ENCODE peak calls at places on chromosome 18, in ten cellular contexts. H is posterior vena cava; L is DND-41; G is GM04504; P is stimulated activated naive B cell treated with anti-CD40 and anti-IgM and Interleukin-4, amounts not matched to agents 10 μg/mL and 1 μg/mL and 100 μg/mL, for 72 hours; X is OCI-LY7; W is SIG-M5; F is stomach; T is T-helper 2 cell; E is uterus. I is an unnamed sample.

GRCh38 chr18:50468802-50469201 is 91.1 kb upstream of the MAPK4 start:
- DNase-seq in G (no peak), L (no peak), F (no peak), P (no peak), E (no peak), W (no peak), T (no peak), H (no peak), X (no peak), I (no peak)

GRCh38 chr18:23226930-23227728 is 91.8 kb downstream of the CABLES1 start:
- DNase-seq in W (no peak), L (no peak), G (peak), T (no peak), E (peak), H (no peak), P (no peak), F (no peak), X (no peak), I (no peak)

GRCh38 chr18:23191952-23192662 is 56.8 kb downstream of the CABLES1 start:
- DNase-seq in P (no peak), E (peak), H (peak), L (peak), F (peak), G (no peak), T (no peak), X (no peak), W (no peak), I (peak)

GRCh38 chr18:79875931-79876461 is 75.5 kb downstream of the SLC66A2 start:
- DNase-seq in F (no peak), G (no peak), W (no peak), H (no peak), L (no peak), E (no peak), X (no peak), P (no peak), T (no peak), I (no peak)

GRCh38 chr18:64175432-64175831 is 26.5 kb upstream of the LINC00305 start:
- DNase-seq in W (no peak), T (no peak), F (no peak), X (peak), L (no peak), H (no peak), G (no peak), P (no peak), E (no peak), I (no peak)

GRCh38 chr18:48833701-48834394 is 116.9 kb downstream of the SMAD7 start:
- DNase-seq in L (no peak), H (no peak), W (no peak), X (peak), P (peak), T (no peak), E (peak), G (peak), F (peak), I (no peak)

GRCh38 chr18:51559198-51559901 is 361.9 kb upstream of the MEX3C start:
- DNase-seq in P (no peak), X (no peak), G (no peak), H (no peak), W (no peak), T (no peak), F (no peak), E (no peak), L (no peak), I (no peak)

GRCh38 chr18:8165095-8165494 is 444.1 kb upstream of the RAB12 start:
- DNase-seq in E (no peak), T (no peak), X (no peak), F (no peak), G (no peak), W (no peak), H (no peak), P (no peak), L (no peak), I (no peak)

GRCh38 chr18:10131783-10132381 is 218.1 kb downstream of the VAPA start:
- DNase-seq in G (no peak), W (no peak), T (no peak), P (no peak), E (peak), H (no peak), F (no peak), L (no peak), X (no peak), I (peak)

GRCh38 chr18:76620326-76620813 is 125.3 kb upstream of the ZNF516 start:
- DNase-seq in H (peak), G (peak), F (peak), E (peak), T (no peak), W (peak), X (peak), L (no peak), P (peak), I (peak)

GRCh38 chr18:59994357-59994756 is 94.6 kb downstream of the PMAIP1 start:
- DNase-seq in L (peak), E (no peak), X (peak), W (no peak), F (no peak), T (no peak), P (no peak), H (no peak), G (no peak), I (no peak)

GRCh38 chr18:32405588-32405987 is 65.1 kb downstream of the GAREM1 start:
- DNase-seq in X (no peak), E (no peak), T (no peak), L (no peak), F (no peak), H (no peak), G (no peak), P (no peak), W (no peak), I (no peak)

GRCh38 chr18:57908092-57908491 is 105.0 kb upstream of the ATP8B1 start:
- DNase-seq in P (no peak), H (no peak), W (no peak), T (no peak), G (no peak), F (no peak), E (no peak), L (no peak), X (no peak), I (no peak)

GRCh38 chr18:34978533-34978893 is 62.7 kb upstream of the MAPRE2 start:
- DNase-seq in P (no peak), H (no peak), E (no peak), F (no peak), X (no peak), W (no peak), L (no peak), T (no peak), G (no peak), I (no peak)

GRCh38 chr18:49767111-49768050 is 46.0 kb downstream of the ACAA2 start:
- DNase-seq in T (no peak), X (no peak), L (no peak), F (no peak), W (no peak), H (peak), E (no peak), P (no peak), G (no peak), I (no peak)

GRCh38 chr18:73979742-73980141 is 167.9 kb downstream of the FBXO15 start:
- DNase-seq in E (no peak), W (no peak), T (no peak), X (no peak), H (no peak), L (no peak), G (no peak), F (no peak), P (no peak), I (no peak)

GRCh38 chr18:56173542-56174220 is 464.7 kb downstream of the TXNL1 start:
- DNase-seq in W (no peak), L (no peak), P (no peak), F (no peak), H (no peak), G (no peak), T (no peak), X (no peak), E (no peak), I (no peak)

GRCh38 chr18:5238371-5238758 is 41.3 kb upstream of the AKAIN1 start:
- DNase-seq in G (peak), T (peak), P (peak), X (peak), L (peak), W (no peak), E (no peak), H (peak), F (peak), I (peak)

GRCh38 chr18:23982154-23983071 is 32.1 kb upstream of the TTC39C start:
- DNase-seq in H (peak), P (no peak), T (no peak), L (no peak), E (peak), F (no peak), X (no peak), W (no peak), G (peak), I (peak)

GRCh38 chr18:77071711-77072292 is 60.8 kb downstream of the MBP start:
- DNase-seq in G (no peak), H (peak), F (peak), L (no peak), W (no peak), T (peak), P (no peak), X (no peak), E (peak), I (peak)

GRCh38 chr18:58254873-58255511 is 211.0 kb downstream of the NEDD4L start:
- DNase-seq in H (no peak), T (no peak), X (no peak), F (no peak), G (no peak), W (no peak), L (no peak), P (no peak), E (no peak), I (peak)

GRCh38 chr18:13809025-13809384 is 14.9 kb upstream of the MC5R start:
- DNase-seq in F (peak), L (no peak), W (no peak), E (no peak), T (no peak), H (no peak), P (no peak), X (no peak), G (no peak), I (peak)

GRCh38 chr18:47873625-47874024 is 56.8 kb downstream of the SMAD2 start:
- DNase-seq in F (no peak), W (no peak), E (no peak), H (no peak), G (no peak), T (no peak), L (no peak), P (no peak), X (no peak), I (no peak)

GRCh38 chr18:74840492-74841167 is 243.0 kb downstream of the ZNF407 start:
- DNase-seq in P (no peak), F (no peak), L (no peak), X (no peak), T (no peak), W (no peak), E (no peak), G (peak), H (no peak), I (no peak)

GRCh38 chr18:21362921-21363320 is 120.9 kb downstream of the GREB1L start:
- DNase-seq in W (no peak), H (no peak), X (no peak), P (no peak), E (no peak), F (no peak), L (no peak), T (no peak), G (peak), I (no peak)

GRCh38 chr18:49250819-49251388 is 209.5 kb downstream of the DYM start:
- DNase-seq in L (no peak), E (no peak), W (no peak), G (no peak), H (no peak), X (peak), P (no peak), T (no peak), F (no peak), I (no peak)

GRCh38 chr18:79988925-79989361 is 580 bp upstream of the TXNL4A start:
- DNase-seq in T (no peak), G (peak), W (no peak), F (peak), E (peak), H (no peak), L (peak), X (no peak), P (no peak), I (peak)

GRCh38 chr18:37403100-37403781 is 162.4 kb downstream of the CELF4 start:
- DNase-seq in L (no peak), W (no peak), T (no peak), G (peak), H (peak), F (no peak), P (no peak), E (no peak), X (no peak), I (peak)

GRCh38 chr18:59459352-59460059 is 100.4 kb upstream of the LMAN1 start:
- DNase-seq in T (no peak), L (no peak), X (peak), E (no peak), P (no peak), F (no peak), H (no peak), W (no peak), G (peak), I (no peak)

GRCh38 chr18:316391-316790 is 48.5 kb upstream of the THOC1 start:
- DNase-seq in G (no peak), H (no peak), P (no peak), E (no peak), W (no peak), L (no peak), X (no peak), F (no peak), T (no peak), I (no peak)

GRCh38 chr18:36311026-36311570 is 13.6 kb downstream of the FHOD3 start:
- DNase-seq in L (no peak), W (no peak), F (no peak), T (no peak), G (no peak), P (no peak), X (no peak), E (no peak), H (no peak), I (no peak)

GRCh38 chr18:45684341-45685115 is 39.5 kb upstream of the SLC14A1 start:
- DNase-seq in X (no peak), H (no peak), E (no peak), L (no peak), F (no peak), W (no peak), G (no peak), P (no peak), T (no peak), I (no peak)

GRCh38 chr18:46946656-46947282 is 29.4 kb downstream of the KATNAL2 start:
- DNase-seq in W (no peak), X (no peak), F (peak), T (peak), L (peak), G (no peak), E (peak), H (peak), P (peak), I (peak)

GRCh38 chr18:75884728-75885127 is 457.2 kb upstream of the SMIM21 start:
- DNase-seq in F (no peak), P (no peak), G (no peak), T (no peak), W (no peak), E (no peak), L (no peak), X (no peak), H (no peak), I (no peak)

GRCh38 chr18:5556317-5556974 is 12.6 kb upstream of the EPB41L3 start:
- DNase-seq in P (no peak), E (no peak), H (peak), W (no peak), F (no peak), T (no peak), L (no peak), G (no peak), X (no peak), I (no peak)

I was measured in body of pancreas.